ENCODE peak calls at places on chromosomes 16 and 17, in eight cellular contexts. One of them, this sample, is unnamed.

GRCh38 chr17:63445571-63446217 is 412 bp downstream of the CYB561 start:
- DNase-seq in ovary: no peak
- DNase-seq in sigmoid colon: no peak
- DNase-seq in transverse colon: peak; percentile 62
- DNase-seq in suprapubic skin: no peak
- DNase-seq in A549: peak; percentile 92
- DNase-seq in GM12878: no peak
- DNase-seq in stomach: peak; percentile 69
- DNase-seq in this sample: no peak

GRCh38 chr16:84913315-84913714 is 93.5 kb downstream of the CRISPLD2 start:
- DNase-seq in ovary: no peak
- DNase-seq in sigmoid colon: peak; percentile 94
- DNase-seq in transverse colon: peak; percentile 46
- DNase-seq in suprapubic skin: no peak
- DNase-seq in A549: no peak
- DNase-seq in GM12878: no peak
- DNase-seq in stomach: no peak
- DNase-seq in this sample: peak; percentile 71

GRCh38 chr16:66150691-66151090 is 215.8 kb upstream of the CDH5 start:
- DNase-seq in ovary: no peak
- DNase-seq in sigmoid colon: no peak
- DNase-seq in transverse colon: peak; percentile 13
- DNase-seq in suprapubic skin: no peak
- DNase-seq in A549: no peak
- DNase-seq in GM12878: no peak
- DNase-seq in stomach: no peak
- DNase-seq in this sample: no peak

GRCh38 chr16:66925322-66925840 is at the start of gene RRAD:
- DNase-seq in ovary: peak; percentile 76
- DNase-seq in sigmoid colon: peak; percentile 77
- DNase-seq in transverse colon: peak; percentile 56
- DNase-seq in suprapubic skin: no peak
- DNase-seq in A549: no peak
- DNase-seq in GM12878: no peak
- DNase-seq in stomach: no peak
- DNase-seq in this sample: no peak

GRCh38 chr16:77789085-77789611 is 784 bp downstream of the VAT1L start:
- DNase-seq in ovary: no peak
- DNase-seq in sigmoid colon: no peak
- DNase-seq in transverse colon: no peak
- DNase-seq in suprapubic skin: no peak
- DNase-seq in A549: no peak
- DNase-seq in GM12878: no peak
- DNase-seq in stomach: no peak
- DNase-seq in this sample: no peak

GRCh38 chr16:57787519-57787905 is 14.8 kb downstream of the KIFC3 start:
- DNase-seq in ovary: no peak
- DNase-seq in sigmoid colon: no peak
- DNase-seq in transverse colon: no peak
- DNase-seq in suprapubic skin: no peak
- DNase-seq in A549: no peak
- DNase-seq in GM12878: no peak
- DNase-seq in stomach: no peak
- DNase-seq in this sample: no peak

GRCh38 chr17:44383363-44383762 is 6.1 kb downstream of the ITGA2B start:
- DNase-seq in ovary: no peak
- DNase-seq in sigmoid colon: no peak
- DNase-seq in transverse colon: no peak
- DNase-seq in suprapubic skin: no peak
- DNase-seq in A549: no peak
- DNase-seq in GM12878: no peak
- DNase-seq in stomach: no peak
- DNase-seq in this sample: no peak

GRCh38 chr16:69931631-69932030 is 19.5 kb upstream of the CLEC18A start:
- DNase-seq in ovary: no peak
- DNase-seq in sigmoid colon: no peak
- DNase-seq in transverse colon: no peak
- DNase-seq in suprapubic skin: no peak
- DNase-seq in A549: no peak
- DNase-seq in GM12878: no peak
- DNase-seq in stomach: no peak
- DNase-seq in this sample: no peak

GRCh38 chr16:1908081-1908633 is 10.1 kb downstream of the HS3ST6 start:
- DNase-seq in ovary: no peak
- DNase-seq in sigmoid colon: no peak
- DNase-seq in transverse colon: no peak
- DNase-seq in suprapubic skin: no peak
- DNase-seq in A549: no peak
- DNase-seq in GM12878: no peak
- DNase-seq in stomach: no peak
- DNase-seq in this sample: no peak

GRCh38 chr16:85555549-85556455 is 57.3 kb upstream of the GSE1 start:
- DNase-seq in ovary: peak; percentile 66
- DNase-seq in sigmoid colon: no peak
- DNase-seq in transverse colon: peak; percentile 75
- DNase-seq in suprapubic skin: no peak
- DNase-seq in A549: peak; percentile 42
- DNase-seq in GM12878: no peak
- DNase-seq in stomach: peak; percentile 55
- DNase-seq in this sample: no peak

GRCh38 chr17:6660101-6660500 is 8.5 kb downstream of the C17orf100 start:
- DNase-seq in ovary: no peak
- DNase-seq in sigmoid colon: no peak
- DNase-seq in transverse colon: no peak
- DNase-seq in suprapubic skin: no peak
- DNase-seq in A549: no peak
- DNase-seq in GM12878: no peak
- DNase-seq in stomach: no peak
- DNase-seq in this sample: no peak

GRCh38 chr16:85986931-85987749 is 88.2 kb downstream of the IRF8 start:
- DNase-seq in ovary: no peak
- DNase-seq in sigmoid colon: peak; percentile 64
- DNase-seq in transverse colon: peak; percentile 50
- DNase-seq in suprapubic skin: peak; percentile 54
- DNase-seq in A549: no peak
- DNase-seq in GM12878: no peak
- DNase-seq in stomach: no peak
- DNase-seq in this sample: no peak

GRCh38 chr16:86532526-86532815 is 22.1 kb downstream of the FOXF1 start:
- DNase-seq in ovary: peak; percentile 15
- DNase-seq in sigmoid colon: peak; percentile 62
- DNase-seq in transverse colon: no peak
- DNase-seq in suprapubic skin: no peak
- DNase-seq in A549: no peak
- DNase-seq in GM12878: no peak
- DNase-seq in stomach: no peak
- DNase-seq in this sample: no peak

GRCh38 chr16:66458292-66458691 is 31.2 kb downstream of the BEAN1 start:
- DNase-seq in ovary: no peak
- DNase-seq in sigmoid colon: no peak
- DNase-seq in transverse colon: no peak
- DNase-seq in suprapubic skin: no peak
- DNase-seq in A549: no peak
- DNase-seq in GM12878: no peak
- DNase-seq in stomach: no peak
- DNase-seq in this sample: no peak

GRCh38 chr17:65362826-65363225 is 198.6 kb downstream of the AXIN2 start:
- DNase-seq in ovary: no peak
- DNase-seq in sigmoid colon: no peak
- DNase-seq in transverse colon: no peak
- DNase-seq in suprapubic skin: no peak
- DNase-seq in A549: no peak
- DNase-seq in GM12878: no peak
- DNase-seq in stomach: no peak
- DNase-seq in this sample: no peak

GRCh38 chr17:64658931-64659330 is 3.2 kb downstream of the SMURF2 start:
- DNase-seq in ovary: no peak
- DNase-seq in sigmoid colon: no peak
- DNase-seq in transverse colon: no peak
- DNase-seq in suprapubic skin: no peak
- DNase-seq in A549: no peak
- DNase-seq in GM12878: no peak
- DNase-seq in stomach: no peak
- DNase-seq in this sample: no peak

GRCh38 chr17:33750943-33751701 is 458.0 kb upstream of the ASIC2 start:
- DNase-seq in ovary: peak; percentile 59
- DNase-seq in sigmoid colon: peak; percentile 75
- DNase-seq in transverse colon: peak; percentile 59
- DNase-seq in suprapubic skin: no peak
- DNase-seq in A549: peak; percentile 32
- DNase-seq in GM12878: peak; percentile 16
- DNase-seq in stomach: peak; percentile 70
- DNase-seq in this sample: peak; percentile 85

GRCh38 chr16:1771072-1771863 is at the start of gene NME3:
- DNase-seq in ovary: peak; percentile 81
- DNase-seq in sigmoid colon: peak; percentile 88
- DNase-seq in transverse colon: peak; percentile 85
- DNase-seq in suprapubic skin: peak; percentile 88
- DNase-seq in A549: peak; percentile 76
- DNase-seq in GM12878: no peak
- DNase-seq in stomach: peak; percentile 81
- DNase-seq in this sample: peak; percentile 74

GRCh38 chr16:67546761-67547422 is 15.4 kb upstream of the CTCF start:
- DNase-seq in ovary: peak; percentile 79
- DNase-seq in sigmoid colon: peak; percentile 85
- DNase-seq in transverse colon: peak; percentile 90
- DNase-seq in suprapubic skin: peak; percentile 85
- DNase-seq in A549: peak; percentile 85
- DNase-seq in GM12878: no peak
- DNase-seq in stomach: peak; percentile 88
- DNase-seq in this sample: peak; percentile 65

GRCh38 chr16:23434380-23434779 is 18.6 kb downstream of the COG7 start:
- DNase-seq in ovary: no peak
- DNase-seq in sigmoid colon: no peak
- DNase-seq in transverse colon: no peak
- DNase-seq in suprapubic skin: no peak
- DNase-seq in A549: peak; percentile 33
- DNase-seq in GM12878: peak; percentile 40
- DNase-seq in stomach: no peak
- DNase-seq in this sample: no peak

GRCh38 chr17:32323784-32324590 is 18.0 kb downstream of the C17orf75 start:
- DNase-seq in ovary: no peak
- DNase-seq in sigmoid colon: no peak
- DNase-seq in transverse colon: peak; percentile 31
- DNase-seq in suprapubic skin: no peak
- DNase-seq in A549: no peak
- DNase-seq in GM12878: no peak
- DNase-seq in stomach: peak; percentile 54
- DNase-seq in this sample: no peak

GRCh38 chr16:89187337-89188063 is 12.8 kb downstream of the SLC22A31 start:
- DNase-seq in ovary: no peak
- DNase-seq in sigmoid colon: no peak
- DNase-seq in transverse colon: no peak
- DNase-seq in suprapubic skin: no peak
- DNase-seq in A549: no peak
- DNase-seq in GM12878: no peak
- DNase-seq in stomach: no peak
- DNase-seq in this sample: no peak
- TF ChIP-seq EP300 in ovary: no peak
- TF ChIP-seq EP300 in sigmoid colon: no peak
- TF ChIP-seq EP300 in transverse colon: no peak
- TF ChIP-seq EP300 in suprapubic skin: no peak
- TF ChIP-seq EP300 in A549: no peak
- TF ChIP-seq EP300 in GM12878: no peak
- TF ChIP-seq EP300 in stomach: no peak
- TF ChIP-seq EP300 in this sample: no peak

GRCh38 chr17:53420035-53420641 is 402.6 kb upstream of the KIF2B start:
- DNase-seq in ovary: no peak
- DNase-seq in sigmoid colon: no peak
- DNase-seq in transverse colon: no peak
- DNase-seq in suprapubic skin: no peak
- DNase-seq in A549: no peak
- DNase-seq in GM12878: no peak
- DNase-seq in stomach: no peak
- DNase-seq in this sample: no peak
- H3K9me3 ChIP-seq in ovary: no peaks in the 10 kb centered on the region
- H3K9me3 ChIP-seq in sigmoid colon: no peaks in the 10 kb centered on the region
- H3K9me3 ChIP-seq in transverse colon: no peaks in the 10 kb centered on the region
- H3K9me3 ChIP-seq in suprapubic skin: peaks cover 3% of the 10 kb centered on the region
- H3K9me3 ChIP-seq in A549: peaks cover 3% of the 10 kb centered on the region
- H3K9me3 ChIP-seq in GM12878: no peaks in the 10 kb centered on the region
- H3K9me3 ChIP-seq in stomach: peaks cover 22% of the 10 kb centered on the region
- H3K9me3 ChIP-seq in this sample: no peaks in the 10 kb centered on the region

GRCh38 chr17:948284-948852 is 31.2 kb downstream of the NXN start:
- DNase-seq in ovary: no peak
- DNase-seq in sigmoid colon: peak; percentile 83
- DNase-seq in transverse colon: no peak
- DNase-seq in suprapubic skin: no peak
- DNase-seq in A549: no peak
- DNase-seq in GM12878: no peak
- DNase-seq in stomach: no peak
- DNase-seq in this sample: no peak

GRCh38 chr17:954431-955164 is 25.0 kb downstream of the NXN start:
- DNase-seq in ovary: no peak
- DNase-seq in sigmoid colon: no peak
- DNase-seq in transverse colon: no peak
- DNase-seq in suprapubic skin: no peak
- DNase-seq in A549: peak; percentile 87
- DNase-seq in GM12878: no peak
- DNase-seq in stomach: no peak
- DNase-seq in this sample: no peak

GRCh38 chr17:953767-954166 is 25.8 kb downstream of the NXN start:
- DNase-seq in ovary: no peak
- DNase-seq in sigmoid colon: no peak
- DNase-seq in transverse colon: no peak
- DNase-seq in suprapubic skin: no peak
- DNase-seq in A549: no peak
- DNase-seq in GM12878: no peak
- DNase-seq in stomach: no peak
- DNase-seq in this sample: no peak

GRCh38 chr17:949623-950338 is 29.8 kb downstream of the NXN start:
- DNase-seq in ovary: no peak
- DNase-seq in sigmoid colon: no peak
- DNase-seq in transverse colon: no peak
- DNase-seq in suprapubic skin: no peak
- DNase-seq in A549: no peak
- DNase-seq in GM12878: no peak
- DNase-seq in stomach: no peak
- DNase-seq in this sample: no peak

GRCh38 chr17:951388-952132 is 28.0 kb downstream of the NXN start:
- DNase-seq in ovary: no peak
- DNase-seq in sigmoid colon: peak; percentile 85
- DNase-seq in transverse colon: peak; percentile 40
- DNase-seq in suprapubic skin: no peak
- DNase-seq in A549: peak; percentile 90
- DNase-seq in GM12878: no peak
- DNase-seq in stomach: no peak
- DNase-seq in this sample: no peak
- TF ChIP-seq EP300 in ovary: no peak
- TF ChIP-seq EP300 in sigmoid colon: no peak
- TF ChIP-seq EP300 in transverse colon: no peak
- TF ChIP-seq EP300 in suprapubic skin: no peak
- TF ChIP-seq EP300 in A549: no peak
- TF ChIP-seq EP300 in GM12878: no peak
- TF ChIP-seq EP300 in stomach: no peak
- TF ChIP-seq EP300 in this sample: no peak

DNA sequence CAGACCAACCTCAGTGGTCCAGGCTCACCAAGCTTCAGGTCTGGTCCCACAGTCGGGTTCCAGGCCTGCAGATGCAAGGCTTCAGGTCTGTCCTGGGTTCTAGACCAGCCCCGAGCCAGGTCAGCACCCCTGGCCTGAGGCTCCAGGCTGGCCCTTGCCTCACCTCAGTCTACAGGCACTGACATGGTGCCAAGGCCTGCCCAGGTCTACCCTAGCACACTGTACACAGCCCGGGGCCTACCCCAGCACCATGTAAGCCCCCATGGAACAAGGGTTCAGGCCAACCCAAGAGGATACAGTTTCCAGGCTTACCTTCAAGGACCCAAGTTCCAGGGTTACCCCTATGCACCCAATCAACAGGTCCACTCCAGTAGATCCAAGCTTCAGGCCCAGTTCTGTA is 26.8 kb downstream of the ZFP1 start:
- DNase-seq in ovary: no peak
- DNase-seq in sigmoid colon: no peak
- DNase-seq in transverse colon: no peak
- DNase-seq in suprapubic skin: no peak
- DNase-seq in A549: no peak
- DNase-seq in GM12878: no peak
- DNase-seq in stomach: no peak
- DNase-seq in this sample: no peak
- H3K9me3 ChIP-seq in ovary: no peaks in the 10 kb centered on the region
- H3K9me3 ChIP-seq in sigmoid colon: peaks cover 23% of the 10 kb centered on the region
- H3K9me3 ChIP-seq in transverse colon: peaks cover 35% of the 10 kb centered on the region
- H3K9me3 ChIP-seq in suprapubic skin: peaks cover 39% of the 10 kb centered on the region
- H3K9me3 ChIP-seq in A549: peaks cover 87% of the 10 kb centered on the region
- H3K9me3 ChIP-seq in GM12878: peaks cover 30% of the 10 kb centered on the region
- H3K9me3 ChIP-seq in stomach: peaks cover 74% of the 10 kb centered on the region
- H3K9me3 ChIP-seq in this sample: peaks cover 35% of the 10 kb centered on the region

This sample was measured in tibial nerve.